ENCODE peak calls at places on chromosomes 12 and 14, in four cellular contexts. W is brain microvascular endothelial cell, B is NCI-H1694 treated with DMSO at 0.1 percent for 48 hours, X is M059J. I is an unnamed sample.

GRCh38 chr14:69204753-69205152 is 13.5 kb downstream of the EXD2 start:
- DNase-seq in B (no peak), W (no peak), X (peak), I (peak)

GRCh38 chr12:75938189-75938588 is 93.4 kb downstream of the PHLDA1 start:
- DNase-seq in W (no peak), X (no peak), B (no peak), I (no peak)

GRCh38 chr12:124700810-124701594 is 133.6 kb upstream of the NCOR2 start:
- DNase-seq in B (no peak), W (no peak), X (no peak), I (peak)

GRCh38 chr14:93318927-93319326 is 13.9 kb downstream of the BTBD7 start:
- DNase-seq in X (peak), B (no peak), W (peak), I (no peak)

GRCh38 chr12:21528953-21529352 is 2.9 kb downstream of the SPX start:
- DNase-seq in W (no peak), X (peak), B (no peak), I (peak)

GRCh38 chr12:127355061-127355820 is 911.7 kb upstream of the TMEM132C start:
- DNase-seq in B (no peak), W (peak), X (peak), I (peak)

GRCh38 chr14:61643546-61643945 is 51.8 kb upstream of the HIF1A start:
- DNase-seq in B (no peak), X (no peak), W (no peak), I (no peak)

GRCh38 chr12:26122681-26123481 is 2.0 kb downstream of the BHLHE41 start:
- DNase-seq in W (peak), X (peak), B (no peak), I (peak)

GRCh38 chr14:41022932-41023331 is 583.7 kb upstream of the LRFN5 start:
- DNase-seq in B (no peak), W (no peak), X (no peak), I (peak)

GRCh38 chr12:2999265-2999841 is 40.2 kb downstream of the TEAD4 start:
- DNase-seq in X (no peak), W (no peak), B (no peak), I (no peak)

GRCh38 chr14:56152221-56152620 is 34.0 kb downstream of the PELI2 start:
- DNase-seq in B (no peak), W (no peak), X (no peak), I (no peak)

GRCh38 chr12:57089259-57090245 is 638 bp downstream of the NAB2 start:
- DNase-seq in B (no peak), X (peak), W (peak), I (peak)

GRCh38 chr14:100384819-100385813 is 62.0 kb downstream of the SLC25A47 start:
- DNase-seq in B (peak), X (peak), W (peak), I (peak)

GRCh38 chr12:11917501-11917900 is 153.2 kb upstream of the BCL2L14 start:
- DNase-seq in W (no peak), B (no peak), X (no peak), I (no peak)

GRCh38 chr14:53596845-53597525 is 359.6 kb downstream of the BMP4 start:
- DNase-seq in B (no peak), W (no peak), X (no peak), I (peak)

GRCh38 chr12:19144985-19145384 is 15.5 kb downstream of the PLEKHA5 start:
- DNase-seq in W (no peak), X (no peak), B (no peak), I (no peak)

GRCh38 chr12:116164263-116164817 is 113.2 kb downstream of the MED13L start:
- DNase-seq in B (peak), X (peak), W (no peak), I (no peak)

GRCh38 chr14:83023369-83023768 is 1489.7 kb upstream of the SEL1L start:
- DNase-seq in X (no peak), B (no peak), W (no peak), I (no peak)

GRCh38 chr12:80780746-80781145 is 64.0 kb downstream of the MYF5 start:
- DNase-seq in B (no peak), W (no peak), X (no peak), I (no peak)

GRCh38 chr12:121217761-121218160 is 7.8 kb downstream of the P2RX4 start:
- DNase-seq in X (no peak), B (no peak), W (no peak), I (no peak)

GRCh38 chr12:98594050-98594853 is 766 bp downstream of the SLC25A3 start:
- DNase-seq in W (no peak), B (no peak), X (peak), I (peak)

GRCh38 chr14:68306934-68307758 is 485.7 kb downstream of the ZFP36L1 start:
- DNase-seq in B (no peak), W (no peak), X (no peak), I (peak)

GRCh38 chr12:23853640-23854039 is 95.8 kb downstream of the SOX5 start:
- DNase-seq in W (no peak), B (no peak), X (no peak), I (no peak)

GRCh38 chr14:29671034-29671433 is 256.6 kb downstream of the PRKD1 start:
- DNase-seq in B (no peak), X (peak), W (no peak), I (no peak)

GRCh38 chr14:83779266-83779665 is 1750.7 kb upstream of the FLRT2 start:
- DNase-seq in W (peak), X (peak), B (no peak), I (peak)

GRCh38 chr12:29713729-29714128 is 70.0 kb downstream of the TMTC1 start:
- DNase-seq in W (no peak), B (no peak), X (no peak), I (no peak)

GRCh38 chr12:110249716-110250225 is 31.3 kb upstream of the ATP2A2 start:
- DNase-seq in W (no peak), B (no peak), X (peak), I (no peak)

GRCh38 chr14:89507926-89508460 is 91.0 kb upstream of the FOXN3 start:
- DNase-seq in W (no peak), X (peak), B (no peak), I (peak)

GRCh38 chr12:78007173-78007572 is 176.5 kb downstream of the NAV3 start:
- DNase-seq in W (no peak), X (no peak), B (no peak), I (no peak)

GRCh38 chr14:50533806-50534205 is 1.4 kb upstream of the MAP4K5 start:
- DNase-seq in W (no peak), X (peak), B (no peak), I (peak)

GRCh38 chr12:96907681-96908163 is 665 bp downstream of the NEDD1 start:
- DNase-seq in W (peak), B (no peak), X (peak), I (no peak)

GRCh38 chr12:4039927-4040326 is 166.7 kb upstream of the PARP11 start:
- DNase-seq in B (no peak), X (no peak), W (no peak), I (peak)

GRCh38 chr14:60106341-60106740 is 14.6 kb downstream of the PCNX4 start:
- DNase-seq in W (peak), B (no peak), X (peak), I (no peak)

GRCh38 chr12:104593482-104593881 is 136.7 kb downstream of the CHST11 start:
- DNase-seq in X (no peak), W (no peak), B (no peak), I (no peak)

GRCh38 chr12:56143870-56144269 is 8.5 kb upstream of the MYL6B start:
- DNase-seq in X (no peak), B (no peak), W (no peak), I (no peak)

GRCh38 chr14:98144964-98145363 is 1127.0 kb downstream of the BCL11B start:
- DNase-seq in W (peak), B (no peak), X (no peak), I (peak)

GRCh38 chr12:109762071-109762672 is 48.5 kb downstream of the FAM222A start:
- DNase-seq in W (no peak), B (no peak), X (no peak), I (no peak)

GRCh38 chr14:65170768-65171251 is 68.5 kb upstream of the MAX start:
- DNase-seq in X (peak), B (peak), W (peak), I (peak)

GRCh38 chr12:63965936-63966602 is 121.6 kb downstream of the SRGAP1 start:
- DNase-seq in B (no peak), X (no peak), W (no peak), I (no peak)

GRCh38 chr14:85607571-85608219 is 77.8 kb downstream of the FLRT2 start:
- DNase-seq in W (peak), B (no peak), X (no peak), I (peak)

I was measured in PC-3.